ENCODE peak calls at places on chromosomes 11 and 22, in six cellular contexts. C is tibial artery; W is left ventricle myocardium inferior; Q is effector memory CD4-positive, alpha-beta T cell; O is cardiac muscle cell; U is ovary. Z is an unnamed sample.

GRCh38 chr11:85114786-85115185 is 512.4 kb downstream of the DLG2 start:
- DNase-seq in O (no peak), U (no peak), W (no peak), Q (no peak), C (no peak), Z (no peak)

GRCh38 chr11:33730716-33731115 is 5.5 kb downstream of the CD59 start:
- DNase-seq in U (no peak), W (no peak), O (no peak), Q (no peak), C (no peak), Z (no peak)

GRCh38 chr22:46043339-46043738 is 66.4 kb upstream of the WNT7B start:
- DNase-seq in Q (no peak), O (no peak), C (peak; percentile 20), W (no peak), U (peak; percentile 33), Z (no peak)

GRCh38 chr11:125088123-125088522 is 23.3 kb downstream of the TMEM218 start:
- DNase-seq in C (no peak), W (no peak), U (no peak), Q (no peak), O (no peak), Z (no peak)

GRCh38 chr22:43136255-43136654 is 6.9 kb downstream of the MCAT start:
- DNase-seq in Q (no peak), W (peak; percentile 41), C (no peak), U (no peak), O (peak; percentile 78), Z (peak; percentile 37)

GRCh38 chr11:10076458-10077141 is 217.4 kb downstream of the SBF2 start:
- DNase-seq in O (peak; percentile 52), W (peak; percentile 75), Q (no peak), U (no peak), C (peak; percentile 55), Z (no peak)

GRCh38 chr11:7537260-7537659 is 23.5 kb downstream of the PPFIBP2 start:
- DNase-seq in U (no peak), W (no peak), Q (no peak), O (no peak), C (no peak), Z (no peak)

GRCh38 chr11:93017821-93018690 is 48.6 kb downstream of the MTNR1B start:
- DNase-seq in Q (no peak), W (no peak), C (no peak), U (no peak), O (no peak), Z (no peak)

GRCh38 chr11:19398772-19399542 is 158.2 kb upstream of the E2F8 start:
- DNase-seq in U (peak; percentile 59), C (peak; percentile 79), Q (no peak), O (no peak), W (no peak), Z (no peak)

GRCh38 chr11:86162257-86162656 is 82.3 kb upstream of the EED start:
- DNase-seq in C (peak; percentile 54), U (peak; percentile 58), O (no peak), W (peak; percentile 34), Q (no peak), Z (peak; percentile 55)

GRCh38 chr11:57639321-57640067 is 10.2 kb downstream of the YPEL4 start:
- DNase-seq in Q (no peak), U (no peak), W (no peak), O (peak; percentile 97), C (no peak), Z (peak; percentile 45)

GRCh38 chr11:114116357-114116756 is 56.8 kb downstream of the ZBTB16 start:
- DNase-seq in O (no peak), W (no peak), Q (no peak), U (no peak), C (no peak), Z (no peak)
- H3K4me1 ChIP-seq in O (peaks cover 22% of the 10 kb centered on the region), W (peaks cover 100% of the 10 kb centered on the region), Q (no peaks in the 10 kb centered on the region), U (peaks cover 17% of the 10 kb centered on the region), C (no peaks in the 10 kb centered on the region), Z (no peaks in the 10 kb centered on the region)

DNA sequence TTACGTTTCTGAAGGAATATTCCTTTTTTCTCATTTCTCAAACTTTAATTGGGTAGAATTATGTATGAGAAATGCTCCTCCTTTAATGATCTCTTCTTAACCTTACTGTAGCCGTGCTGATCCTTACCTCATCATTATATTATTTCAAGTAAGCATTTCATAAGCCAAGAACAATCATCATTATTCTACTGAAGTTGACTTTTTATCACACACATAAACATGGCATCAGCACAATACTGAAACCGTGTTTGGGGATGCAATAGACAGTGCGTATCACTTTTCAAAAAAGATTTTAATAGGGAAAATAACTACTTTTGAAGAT is 162.8 kb downstream of the ARHGAP42 start:
- DNase-seq in C (no peak), Q (no peak), U (no peak), O (no peak), W (no peak), Z (no peak)
- H3K4me1 ChIP-seq in C (no peaks in the 10 kb centered on the region), Q (no peaks in the 10 kb centered on the region), U (peaks cover 1% of the 10 kb centered on the region), O (peaks cover 69% of the 10 kb centered on the region), W (peaks cover 33% of the 10 kb centered on the region), Z (peaks cover 19% of the 10 kb centered on the region)

GRCh38 chr22:36465232-36466021 is 16.0 kb downstream of the TXN2 start:
- DNase-seq in O (no peak), W (peak; percentile 75), U (peak; percentile 76), C (peak; percentile 76), Q (no peak), Z (peak; percentile 97)

GRCh38 chr22:36464715-36465231 is 16.7 kb downstream of the TXN2 start:
- DNase-seq in W (no peak), Q (no peak), U (no peak), O (no peak), C (no peak), Z (no peak)

GRCh38 chr22:36462475-36462790 is 19.0 kb downstream of the TXN2 start:
- DNase-seq in C (no peak), O (no peak), W (no peak), U (no peak), Q (no peak), Z (no peak)

GRCh38 chr22:36461665-36462474 is 19.6 kb downstream of the TXN2 start:
- DNase-seq in O (peak; percentile 80), U (no peak), Q (no peak), W (peak; percentile 38), C (no peak), Z (peak; percentile 89)

GRCh38 chr22:36463783-36464184 is 17.7 kb downstream of the TXN2 start:
- DNase-seq in Q (no peak), O (peak; percentile 81), U (no peak), C (no peak), W (peak; percentile 54), Z (no peak)
- H3K4me1 ChIP-seq in Q (no peaks in the 10 kb centered on the region), O (peaks cover 35% of the 10 kb centered on the region), U (peaks cover 10% of the 10 kb centered on the region), C (no peaks in the 10 kb centered on the region), W (peaks cover 81% of the 10 kb centered on the region), Z (peaks cover 61% of the 10 kb centered on the region)

GRCh38 chr11:63871962-63872832 is 33.3 kb downstream of the MARK2 start:
- DNase-seq in W (peak; percentile 75), Q (peak; percentile 12), U (peak; percentile 79), O (peak; percentile 93), C (peak; percentile 90), Z (peak; percentile 94)

GRCh38 chr11:63874511-63874910 is 35.6 kb downstream of the MARK2 start:
- DNase-seq in C (no peak), O (peak; percentile 78), W (peak; percentile 39), Q (no peak), U (no peak), Z (no peak)

GRCh38 chr11:63873381-63873780 is 34.5 kb downstream of the MARK2 start:
- DNase-seq in U (no peak), Q (no peak), C (no peak), W (no peak), O (no peak), Z (no peak)

GRCh38 chr11:63870351-63871197 is 31.7 kb downstream of the MARK2 start:
- DNase-seq in Q (no peak), U (no peak), W (no peak), C (no peak), O (no peak), Z (no peak)

GRCh38 chr11:63872833-63873201 is 33.9 kb downstream of the MARK2 start:
- DNase-seq in U (no peak), Q (no peak), C (no peak), O (no peak), W (no peak), Z (no peak)
- H3K4me1 ChIP-seq in U (peaks cover 35% of the 10 kb centered on the region), Q (peaks cover 52% of the 10 kb centered on the region), C (no peaks in the 10 kb centered on the region), O (peaks cover 49% of the 10 kb centered on the region), W (peaks cover 99% of the 10 kb centered on the region), Z (peaks cover 5% of the 10 kb centered on the region)

GRCh38 chr11:64094463-64095223 is 58.9 kb downstream of the FLRT1 start:
- DNase-seq in U (no peak), Q (no peak), W (no peak), C (no peak), O (no peak), Z (peak; percentile 98)

GRCh38 chr11:64095286-64095825 is 59.6 kb downstream of the FLRT1 start:
- DNase-seq in U (no peak), C (no peak), Q (no peak), O (no peak), W (no peak), Z (no peak)

GRCh38 chr11:64092119-64092760 is 56.5 kb downstream of the FLRT1 start:
- DNase-seq in O (no peak), C (no peak), W (no peak), Q (no peak), U (no peak), Z (no peak)

GRCh38 chr11:64092761-64093136 is 57.0 kb downstream of the FLRT1 start:
- DNase-seq in O (no peak), U (no peak), C (no peak), W (no peak), Q (no peak), Z (no peak)

GRCh38 chr11:64093233-64094039 is 57.7 kb downstream of the FLRT1 start:
- DNase-seq in U (no peak), O (no peak), W (no peak), Q (no peak), C (no peak), Z (no peak)
- H3K4me1 ChIP-seq in U (peaks cover 8% of the 10 kb centered on the region), O (peaks cover 18% of the 10 kb centered on the region), W (peaks cover 38% of the 10 kb centered on the region), Q (no peaks in the 10 kb centered on the region), C (no peaks in the 10 kb centered on the region), Z (peaks cover 39% of the 10 kb centered on the region)

GRCh38 chr11:126834149-126834548 is 166.4 kb downstream of the KIRREL3 start:
- DNase-seq in O (no peak), C (no peak), W (no peak), Q (no peak), U (no peak), Z (peak; percentile 46)

GRCh38 chr11:126833020-126833419 is 167.6 kb downstream of the KIRREL3 start:
- DNase-seq in O (no peak), C (no peak), U (no peak), Q (no peak), W (no peak), Z (no peak)

GRCh38 chr11:126830216-126830615 is 170.4 kb downstream of the KIRREL3 start:
- DNase-seq in W (no peak), Q (no peak), U (no peak), C (no peak), O (no peak), Z (no peak)

GRCh38 chr11:126834573-126834972 is 166.0 kb downstream of the KIRREL3 start:
- DNase-seq in Q (no peak), U (no peak), O (no peak), C (no peak), W (no peak), Z (no peak)

GRCh38 chr11:126832387-126832786 is 168.2 kb downstream of the KIRREL3 start:
- DNase-seq in U (no peak), Q (no peak), C (no peak), O (no peak), W (no peak), Z (no peak)
- H3K4me1 ChIP-seq in U (no peaks in the 10 kb centered on the region), Q (no peaks in the 10 kb centered on the region), C (no peaks in the 10 kb centered on the region), O (no peaks in the 10 kb centered on the region), W (no peaks in the 10 kb centered on the region), Z (peaks cover 24% of the 10 kb centered on the region)